ENCODE peak calls at places on chromosomes 5 and 9, in ten cellular contexts. One of them, this sample, is unnamed.

GRCh38 chr5:175378444-175379028 is 65.4 kb downstream of the DRD1 start:
- DNase-seq in breast epithelium: no peak
- DNase-seq in GM12891: no peak
- DNase-seq in ovary: no peak
- DNase-seq in adrenal gland: no peak
- DNase-seq in uterus: no peak
- DNase-seq in tibial nerve: no peak
- DNase-seq in A549: peak
- DNase-seq in body of pancreas: no peak
- DNase-seq in heart left ventricle: no peak
- DNase-seq in this sample: no peak

GRCh38 chr9:14670718-14671117 is 22.5 kb downstream of the ZDHHC21 start:
- DNase-seq in breast epithelium: no peak
- DNase-seq in GM12891: no peak
- DNase-seq in ovary: no peak
- DNase-seq in adrenal gland: no peak
- DNase-seq in uterus: no peak
- DNase-seq in tibial nerve: no peak
- DNase-seq in A549: no peak
- DNase-seq in body of pancreas: no peak
- DNase-seq in heart left ventricle: no peak
- DNase-seq in this sample: no peak

GRCh38 chr5:110757118-110757729 is 18.4 kb downstream of the SLC25A46 start:
- DNase-seq in breast epithelium: no peak
- DNase-seq in GM12891: no peak
- DNase-seq in ovary: no peak
- DNase-seq in adrenal gland: peak
- DNase-seq in uterus: no peak
- DNase-seq in tibial nerve: no peak
- DNase-seq in A549: peak
- DNase-seq in body of pancreas: no peak
- DNase-seq in heart left ventricle: no peak
- DNase-seq in this sample: no peak

GRCh38 chr9:132164604-132165362 is 2.9 kb downstream of the NTNG2 start:
- DNase-seq in breast epithelium: no peak
- DNase-seq in GM12891: no peak
- DNase-seq in ovary: no peak
- DNase-seq in adrenal gland: peak
- DNase-seq in uterus: peak
- DNase-seq in tibial nerve: no peak
- DNase-seq in A549: no peak
- DNase-seq in body of pancreas: peak
- DNase-seq in heart left ventricle: peak
- DNase-seq in this sample: no peak

GRCh38 chr5:142356318-142356715 is 31.5 kb upstream of the SPRY4 start:
- DNase-seq in breast epithelium: no peak
- DNase-seq in GM12891: no peak
- DNase-seq in ovary: no peak
- DNase-seq in adrenal gland: no peak
- DNase-seq in uterus: no peak
- DNase-seq in tibial nerve: no peak
- DNase-seq in A549: no peak
- DNase-seq in body of pancreas: no peak
- DNase-seq in heart left ventricle: no peak
- DNase-seq in this sample: no peak

GRCh38 chr9:98401140-98402025 is 145.9 kb upstream of the TBC1D2 start:
- DNase-seq in breast epithelium: no peak
- DNase-seq in GM12891: no peak
- DNase-seq in ovary: no peak
- DNase-seq in adrenal gland: peak
- DNase-seq in uterus: no peak
- DNase-seq in tibial nerve: no peak
- DNase-seq in A549: no peak
- DNase-seq in body of pancreas: no peak
- DNase-seq in heart left ventricle: no peak
- DNase-seq in this sample: no peak

GRCh38 chr9:106468431-106468830 is 394.5 kb upstream of the ZNF462 start:
- DNase-seq in breast epithelium: no peak
- DNase-seq in GM12891: no peak
- DNase-seq in ovary: no peak
- DNase-seq in adrenal gland: no peak
- DNase-seq in uterus: no peak
- DNase-seq in tibial nerve: no peak
- DNase-seq in A549: no peak
- DNase-seq in body of pancreas: no peak
- DNase-seq in heart left ventricle: no peak
- DNase-seq in this sample: no peak

GRCh38 chr9:35908484-35909125 is 685 bp upstream of the SPAAR start:
- DNase-seq in breast epithelium: no peak
- DNase-seq in GM12891: no peak
- DNase-seq in ovary: no peak
- DNase-seq in adrenal gland: no peak
- DNase-seq in uterus: peak
- DNase-seq in tibial nerve: peak
- DNase-seq in A549: no peak
- DNase-seq in body of pancreas: no peak
- DNase-seq in heart left ventricle: peak
- DNase-seq in this sample: no peak

GRCh38 chr9:124242331-124243194 is 15.2 kb upstream of the NEK6 start:
- DNase-seq in breast epithelium: peak
- DNase-seq in GM12891: no peak
- DNase-seq in ovary: peak
- DNase-seq in adrenal gland: no peak
- DNase-seq in uterus: peak
- DNase-seq in tibial nerve: no peak
- DNase-seq in A549: no peak
- DNase-seq in body of pancreas: no peak
- DNase-seq in heart left ventricle: peak
- DNase-seq in this sample: no peak

GRCh38 chr9:117645245-117645636 is 59.0 kb upstream of the TLR4 start:
- DNase-seq in breast epithelium: no peak
- DNase-seq in GM12891: no peak
- DNase-seq in ovary: no peak
- DNase-seq in adrenal gland: no peak
- DNase-seq in uterus: no peak
- DNase-seq in tibial nerve: no peak
- DNase-seq in A549: no peak
- DNase-seq in body of pancreas: no peak
- DNase-seq in heart left ventricle: no peak
- DNase-seq in this sample: no peak

GRCh38 chr9:132849168-132849831 is 28.8 kb downstream of the AK8 start:
- DNase-seq in breast epithelium: no peak
- DNase-seq in GM12891: no peak
- DNase-seq in ovary: peak
- DNase-seq in adrenal gland: peak
- DNase-seq in uterus: no peak
- DNase-seq in tibial nerve: no peak
- DNase-seq in A549: no peak
- DNase-seq in body of pancreas: no peak
- DNase-seq in heart left ventricle: peak
- DNase-seq in this sample: no peak

DNA sequence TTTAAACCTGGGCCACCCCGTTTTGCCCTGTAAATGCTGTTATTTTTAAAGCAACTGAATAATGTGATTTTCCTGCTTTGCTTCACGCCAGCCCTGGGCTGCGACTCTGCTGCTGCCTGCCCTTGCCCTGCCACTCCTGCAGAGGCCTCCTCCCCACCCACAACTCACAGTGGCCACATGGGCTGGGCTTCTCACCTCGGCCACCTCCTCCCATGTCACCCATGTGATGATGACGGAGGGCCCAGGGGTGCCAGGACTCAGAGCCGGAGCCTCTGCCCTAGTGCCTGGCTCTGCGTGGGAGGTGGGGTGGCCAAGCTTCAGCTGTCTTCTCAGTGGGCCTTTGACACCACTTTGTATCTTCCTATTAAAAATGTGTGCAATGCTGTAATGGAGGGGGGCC is 48.1 kb upstream of the NKD2 start:
- DNase-seq in breast epithelium: no peak
- DNase-seq in GM12891: no peak
- DNase-seq in ovary: no peak
- DNase-seq in adrenal gland: no peak
- DNase-seq in uterus: no peak
- DNase-seq in tibial nerve: no peak
- DNase-seq in A549: no peak
- DNase-seq in body of pancreas: no peak
- DNase-seq in heart left ventricle: peak
- DNase-seq in this sample: no peak
- TF ChIP-seq POLR2A in breast epithelium: no peak
- TF ChIP-seq POLR2A in GM12891: no peak
- TF ChIP-seq POLR2A in ovary: no peak
- TF ChIP-seq POLR2A in adrenal gland: no peak
- TF ChIP-seq POLR2A in uterus: no peak
- TF ChIP-seq POLR2A in tibial nerve: no peak
- TF ChIP-seq POLR2A in A549: no peak
- TF ChIP-seq POLR2A in body of pancreas: no peak
- TF ChIP-seq POLR2A in heart left ventricle: no peak
- TF ChIP-seq POLR2A in this sample: no peak

DNA sequence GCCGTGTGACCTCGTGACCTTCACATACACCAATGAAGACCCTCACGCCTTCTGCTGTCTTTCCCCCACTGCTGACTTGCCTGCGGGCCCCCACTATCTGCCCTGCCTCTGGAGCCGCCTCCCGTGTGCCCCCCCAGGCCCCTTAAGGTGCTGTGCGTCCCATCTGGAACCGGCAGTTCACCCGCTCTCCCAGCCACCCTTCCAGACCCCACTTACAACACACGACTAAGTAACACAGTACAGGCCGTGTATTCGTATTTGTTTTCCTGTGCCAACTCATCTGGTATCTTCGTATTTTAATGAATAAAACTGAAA is 21.7 kb upstream of the TERT start:
- DNase-seq in breast epithelium: no peak
- DNase-seq in GM12891: no peak
- DNase-seq in ovary: no peak
- DNase-seq in adrenal gland: no peak
- DNase-seq in uterus: no peak
- DNase-seq in tibial nerve: no peak
- DNase-seq in A549: no peak
- DNase-seq in body of pancreas: no peak
- DNase-seq in heart left ventricle: no peak
- DNase-seq in this sample: no peak
- TF ChIP-seq POLR2A in breast epithelium: no peak
- TF ChIP-seq POLR2A in GM12891: peak
- TF ChIP-seq POLR2A in ovary: no peak
- TF ChIP-seq POLR2A in adrenal gland: no peak
- TF ChIP-seq POLR2A in uterus: no peak
- TF ChIP-seq POLR2A in tibial nerve: no peak
- TF ChIP-seq POLR2A in A549: no peak
- TF ChIP-seq POLR2A in body of pancreas: no peak
- TF ChIP-seq POLR2A in heart left ventricle: no peak
- TF ChIP-seq POLR2A in this sample: peak

GRCh38 chr9:33112099-33112498 is 35.6 kb upstream of the SMU1 start:
- DNase-seq in breast epithelium: no peak
- DNase-seq in GM12891: no peak
- DNase-seq in ovary: no peak
- DNase-seq in adrenal gland: no peak
- DNase-seq in uterus: no peak
- DNase-seq in tibial nerve: no peak
- DNase-seq in A549: no peak
- DNase-seq in body of pancreas: no peak
- DNase-seq in heart left ventricle: no peak
- DNase-seq in this sample: no peak
- TF ChIP-seq POLR2A in breast epithelium: no peak
- TF ChIP-seq POLR2A in GM12891: no peak
- TF ChIP-seq POLR2A in ovary: no peak
- TF ChIP-seq POLR2A in adrenal gland: no peak
- TF ChIP-seq POLR2A in uterus: no peak
- TF ChIP-seq POLR2A in tibial nerve: no peak
- TF ChIP-seq POLR2A in A549: no peak
- TF ChIP-seq POLR2A in body of pancreas: no peak
- TF ChIP-seq POLR2A in heart left ventricle: no peak
- TF ChIP-seq POLR2A in this sample: no peak

GRCh38 chr5:119396265-119396664 is 40.4 kb downstream of the TNFAIP8 start:
- DNase-seq in breast epithelium: no peak
- DNase-seq in GM12891: no peak
- DNase-seq in ovary: no peak
- DNase-seq in adrenal gland: no peak
- DNase-seq in uterus: no peak
- DNase-seq in tibial nerve: no peak
- DNase-seq in A549: no peak
- DNase-seq in body of pancreas: no peak
- DNase-seq in heart left ventricle: no peak
- DNase-seq in this sample: no peak

GRCh38 chr5:119393201-119393691 is 37.4 kb downstream of the TNFAIP8 start:
- DNase-seq in breast epithelium: no peak
- DNase-seq in GM12891: no peak
- DNase-seq in ovary: no peak
- DNase-seq in adrenal gland: no peak
- DNase-seq in uterus: no peak
- DNase-seq in tibial nerve: no peak
- DNase-seq in A549: no peak
- DNase-seq in body of pancreas: no peak
- DNase-seq in heart left ventricle: no peak
- DNase-seq in this sample: no peak

GRCh38 chr5:119393746-119394145 is 37.9 kb downstream of the TNFAIP8 start:
- DNase-seq in breast epithelium: no peak
- DNase-seq in GM12891: no peak
- DNase-seq in ovary: no peak
- DNase-seq in adrenal gland: no peak
- DNase-seq in uterus: no peak
- DNase-seq in tibial nerve: no peak
- DNase-seq in A549: no peak
- DNase-seq in body of pancreas: no peak
- DNase-seq in heart left ventricle: no peak
- DNase-seq in this sample: no peak

GRCh38 chr5:119397518-119398380 is 41.9 kb downstream of the TNFAIP8 start:
- DNase-seq in breast epithelium: no peak
- DNase-seq in GM12891: no peak
- DNase-seq in ovary: no peak
- DNase-seq in adrenal gland: no peak
- DNase-seq in uterus: no peak
- DNase-seq in tibial nerve: no peak
- DNase-seq in A549: peak
- DNase-seq in body of pancreas: no peak
- DNase-seq in heart left ventricle: no peak
- DNase-seq in this sample: no peak

DNA sequence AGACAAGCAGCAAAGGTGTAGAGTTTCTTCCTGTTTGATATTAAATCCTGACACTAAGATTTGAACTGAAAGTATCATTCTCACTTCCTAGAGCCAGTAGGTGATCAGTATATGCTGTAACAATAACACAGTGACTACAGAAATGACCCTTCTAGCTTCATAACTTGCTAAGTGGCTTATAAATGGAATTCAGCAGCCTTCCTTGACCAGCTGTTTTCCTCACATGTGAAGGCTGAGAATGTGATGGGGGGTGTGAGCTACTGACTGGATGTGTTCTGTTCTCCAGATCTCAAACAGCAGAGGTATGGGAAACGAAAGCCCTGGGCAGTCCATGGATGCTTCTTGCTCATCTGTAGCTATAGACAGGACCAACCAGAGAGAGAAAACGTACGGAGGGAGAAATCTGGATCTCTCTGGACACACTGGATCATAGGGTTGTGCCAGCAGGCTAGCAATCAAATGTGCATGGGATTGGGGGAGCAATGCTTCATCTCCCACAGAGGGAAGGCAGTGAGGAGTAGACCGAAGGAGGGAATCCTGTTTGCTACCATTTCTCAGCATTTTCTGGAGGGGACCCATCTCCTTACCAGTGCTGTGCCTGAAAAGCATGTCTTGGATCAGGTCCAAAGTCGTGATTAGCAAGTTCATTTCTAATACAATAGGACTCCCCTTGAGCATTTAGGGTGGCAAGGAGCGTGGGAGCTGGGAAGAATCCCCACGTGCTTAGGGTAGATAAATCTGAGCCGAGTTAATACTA is 39.4 kb downstream of the TNFAIP8 start:
- DNase-seq in breast epithelium: no peak
- DNase-seq in GM12891: no peak
- DNase-seq in ovary: no peak
- DNase-seq in adrenal gland: no peak
- DNase-seq in uterus: no peak
- DNase-seq in tibial nerve: no peak
- DNase-seq in A549: no peak
- DNase-seq in body of pancreas: no peak
- DNase-seq in heart left ventricle: no peak
- DNase-seq in this sample: no peak
- TF ChIP-seq POLR2A in breast epithelium: no peak
- TF ChIP-seq POLR2A in GM12891: no peak
- TF ChIP-seq POLR2A in ovary: no peak
- TF ChIP-seq POLR2A in adrenal gland: no peak
- TF ChIP-seq POLR2A in uterus: no peak
- TF ChIP-seq POLR2A in tibial nerve: no peak
- TF ChIP-seq POLR2A in A549: no peak
- TF ChIP-seq POLR2A in body of pancreas: no peak
- TF ChIP-seq POLR2A in heart left ventricle: no peak
- TF ChIP-seq POLR2A in this sample: no peak

This sample was measured in GM12892.